ENCODE peak calls at places on chromosomes 2 and 18, in six cellular contexts. One of them, this sample, is unnamed.

GRCh38 chr2:224284134-224284946 is 117.6 kb downstream of the FAM124B start:
- DNase-seq in CD8-positive, alpha-beta T cell: no peak
- DNase-seq in HAP-1: peak; percentile 31
- DNase-seq in body of pancreas: peak; percentile 15
- DNase-seq in activated CD8-positive, alpha-beta memory T cell treated with anti-CD3 and anti-CD28 coated beads for 1 hour: no peak
- DNase-seq in AG04449: no peak
- DNase-seq in this sample: peak; percentile 1

GRCh38 chr2:119106301-119106897 is 52.2 kb downstream of the C1QL2 start:
- DNase-seq in CD8-positive, alpha-beta T cell: no peak
- DNase-seq in HAP-1: peak; percentile 78
- DNase-seq in body of pancreas: peak; percentile 44
- DNase-seq in activated CD8-positive, alpha-beta memory T cell treated with anti-CD3 and anti-CD28 coated beads for 1 hour: peak; percentile 5
- DNase-seq in AG04449: peak; percentile 5
- DNase-seq in this sample: no peak

GRCh38 chr18:32881009-32881408 is 108.2 kb upstream of the KLHL14 start:
- DNase-seq in CD8-positive, alpha-beta T cell: no peak
- DNase-seq in HAP-1: no peak
- DNase-seq in body of pancreas: no peak
- DNase-seq in activated CD8-positive, alpha-beta memory T cell treated with anti-CD3 and anti-CD28 coated beads for 1 hour: no peak
- DNase-seq in AG04449: no peak
- DNase-seq in this sample: no peak

GRCh38 chr18:70385474-70385873 is 96.6 kb downstream of the SOCS6 start:
- DNase-seq in CD8-positive, alpha-beta T cell: no peak
- DNase-seq in HAP-1: no peak
- DNase-seq in body of pancreas: no peak
- DNase-seq in activated CD8-positive, alpha-beta memory T cell treated with anti-CD3 and anti-CD28 coated beads for 1 hour: no peak
- DNase-seq in AG04449: no peak
- DNase-seq in this sample: no peak

GRCh38 chr2:29700560-29700959 is 220.8 kb downstream of the ALK start:
- DNase-seq in CD8-positive, alpha-beta T cell: no peak
- DNase-seq in HAP-1: no peak
- DNase-seq in body of pancreas: no peak
- DNase-seq in activated CD8-positive, alpha-beta memory T cell treated with anti-CD3 and anti-CD28 coated beads for 1 hour: no peak
- DNase-seq in AG04449: peak; percentile 7
- DNase-seq in this sample: no peak

GRCh38 chr2:165646321-165646801 is 147.7 kb downstream of the GALNT3 start:
- DNase-seq in CD8-positive, alpha-beta T cell: no peak
- DNase-seq in HAP-1: no peak
- DNase-seq in body of pancreas: no peak
- DNase-seq in activated CD8-positive, alpha-beta memory T cell treated with anti-CD3 and anti-CD28 coated beads for 1 hour: no peak
- DNase-seq in AG04449: no peak
- DNase-seq in this sample: peak; percentile 17

GRCh38 chr2:106843910-106844250 is 42.1 kb downstream of the ST6GAL2 start:
- DNase-seq in CD8-positive, alpha-beta T cell: no peak
- DNase-seq in HAP-1: no peak
- DNase-seq in body of pancreas: no peak
- DNase-seq in activated CD8-positive, alpha-beta memory T cell treated with anti-CD3 and anti-CD28 coated beads for 1 hour: no peak
- DNase-seq in AG04449: no peak
- DNase-seq in this sample: no peak

GRCh38 chr18:56658261-56658660 is 7.1 kb downstream of the WDR7 start:
- DNase-seq in CD8-positive, alpha-beta T cell: no peak
- DNase-seq in HAP-1: no peak
- DNase-seq in body of pancreas: no peak
- DNase-seq in activated CD8-positive, alpha-beta memory T cell treated with anti-CD3 and anti-CD28 coated beads for 1 hour: no peak
- DNase-seq in AG04449: no peak
- DNase-seq in this sample: no peak

GRCh38 chr2:85326946-85327756 is 638 bp downstream of the TGOLN2 start:
- DNase-seq in CD8-positive, alpha-beta T cell: peak; percentile 82
- DNase-seq in HAP-1: peak; percentile 51
- DNase-seq in body of pancreas: peak; percentile 43
- DNase-seq in activated CD8-positive, alpha-beta memory T cell treated with anti-CD3 and anti-CD28 coated beads for 1 hour: peak; percentile 33
- DNase-seq in AG04449: no peak
- DNase-seq in this sample: no peak

GRCh38 chr2:86021396-86022378 is 84.0 kb downstream of the POLR1A start:
- DNase-seq in CD8-positive, alpha-beta T cell: no peak
- DNase-seq in HAP-1: no peak
- DNase-seq in body of pancreas: no peak
- DNase-seq in activated CD8-positive, alpha-beta memory T cell treated with anti-CD3 and anti-CD28 coated beads for 1 hour: no peak
- DNase-seq in AG04449: no peak
- DNase-seq in this sample: no peak

GRCh38 chr2:241676665-241677064 is 9.9 kb downstream of the DTYMK start:
- DNase-seq in CD8-positive, alpha-beta T cell: no peak
- DNase-seq in HAP-1: no peak
- DNase-seq in body of pancreas: no peak
- DNase-seq in activated CD8-positive, alpha-beta memory T cell treated with anti-CD3 and anti-CD28 coated beads for 1 hour: no peak
- DNase-seq in AG04449: no peak
- DNase-seq in this sample: no peak

GRCh38 chr2:24926602-24927252 is 6.7 kb upstream of the ADCY3 start:
- DNase-seq in CD8-positive, alpha-beta T cell: no peak
- DNase-seq in HAP-1: no peak
- DNase-seq in body of pancreas: no peak
- DNase-seq in activated CD8-positive, alpha-beta memory T cell treated with anti-CD3 and anti-CD28 coated beads for 1 hour: no peak
- DNase-seq in AG04449: no peak
- DNase-seq in this sample: no peak

GRCh38 chr2:152335851-152336102 is 803 bp downstream of the FMNL2 start:
- DNase-seq in CD8-positive, alpha-beta T cell: no peak
- DNase-seq in HAP-1: peak; percentile 60
- DNase-seq in body of pancreas: no peak
- DNase-seq in activated CD8-positive, alpha-beta memory T cell treated with anti-CD3 and anti-CD28 coated beads for 1 hour: no peak
- DNase-seq in AG04449: no peak
- DNase-seq in this sample: no peak

GRCh38 chr2:122031544-122032263 is 276.3 kb downstream of the TSN start:
- DNase-seq in CD8-positive, alpha-beta T cell: no peak
- DNase-seq in HAP-1: peak; percentile 32
- DNase-seq in body of pancreas: no peak
- DNase-seq in activated CD8-positive, alpha-beta memory T cell treated with anti-CD3 and anti-CD28 coated beads for 1 hour: no peak
- DNase-seq in AG04449: no peak
- DNase-seq in this sample: no peak

GRCh38 chr2:177467646-177468045 is 75.1 kb downstream of the AGPS start:
- DNase-seq in CD8-positive, alpha-beta T cell: no peak
- DNase-seq in HAP-1: no peak
- DNase-seq in body of pancreas: no peak
- DNase-seq in activated CD8-positive, alpha-beta memory T cell treated with anti-CD3 and anti-CD28 coated beads for 1 hour: no peak
- DNase-seq in AG04449: no peak
- DNase-seq in this sample: no peak

GRCh38 chr2:17327649-17328048 is 190.6 kb downstream of the RAD51AP2 start:
- DNase-seq in CD8-positive, alpha-beta T cell: no peak
- DNase-seq in HAP-1: no peak
- DNase-seq in body of pancreas: no peak
- DNase-seq in activated CD8-positive, alpha-beta memory T cell treated with anti-CD3 and anti-CD28 coated beads for 1 hour: no peak
- DNase-seq in AG04449: no peak
- DNase-seq in this sample: no peak

GRCh38 chr2:134539946-134540345 is 178.9 kb downstream of the TMEM163 start:
- DNase-seq in CD8-positive, alpha-beta T cell: no peak
- DNase-seq in HAP-1: no peak
- DNase-seq in body of pancreas: no peak
- DNase-seq in activated CD8-positive, alpha-beta memory T cell treated with anti-CD3 and anti-CD28 coated beads for 1 hour: no peak
- DNase-seq in AG04449: no peak
- DNase-seq in this sample: no peak

GRCh38 chr2:113117594-113118262 is 9.7 kb upstream of the IL1RN start:
- DNase-seq in CD8-positive, alpha-beta T cell: no peak
- DNase-seq in HAP-1: no peak
- DNase-seq in body of pancreas: peak; percentile 26
- DNase-seq in activated CD8-positive, alpha-beta memory T cell treated with anti-CD3 and anti-CD28 coated beads for 1 hour: no peak
- DNase-seq in AG04449: peak; percentile 42
- DNase-seq in this sample: no peak

GRCh38 chr2:197195591-197195990 is 115.0 kb downstream of the ANKRD44 start:
- DNase-seq in CD8-positive, alpha-beta T cell: no peak
- DNase-seq in HAP-1: no peak
- DNase-seq in body of pancreas: no peak
- DNase-seq in activated CD8-positive, alpha-beta memory T cell treated with anti-CD3 and anti-CD28 coated beads for 1 hour: no peak
- DNase-seq in AG04449: no peak
- DNase-seq in this sample: no peak

GRCh38 chr18:48342125-48342524 is 67.1 kb downstream of the ZBTB7C start:
- DNase-seq in CD8-positive, alpha-beta T cell: no peak
- DNase-seq in HAP-1: no peak
- DNase-seq in body of pancreas: no peak
- DNase-seq in activated CD8-positive, alpha-beta memory T cell treated with anti-CD3 and anti-CD28 coated beads for 1 hour: no peak
- DNase-seq in AG04449: no peak
- DNase-seq in this sample: no peak

GRCh38 chr2:165898381-165898780 is 55.2 kb downstream of the TTC21B start:
- DNase-seq in CD8-positive, alpha-beta T cell: no peak
- DNase-seq in HAP-1: peak; percentile 18
- DNase-seq in body of pancreas: no peak
- DNase-seq in activated CD8-positive, alpha-beta memory T cell treated with anti-CD3 and anti-CD28 coated beads for 1 hour: no peak
- DNase-seq in AG04449: no peak
- DNase-seq in this sample: no peak

GRCh38 chr18:61973273-61974115 is 80.7 kb upstream of the RNF152 start:
- DNase-seq in CD8-positive, alpha-beta T cell: no peak
- DNase-seq in HAP-1: no peak
- DNase-seq in body of pancreas: no peak
- DNase-seq in activated CD8-positive, alpha-beta memory T cell treated with anti-CD3 and anti-CD28 coated beads for 1 hour: no peak
- DNase-seq in AG04449: no peak
- DNase-seq in this sample: no peak

GRCh38 chr2:223789423-223789822 is 48.0 kb downstream of the AP1S3 start:
- DNase-seq in CD8-positive, alpha-beta T cell: no peak
- DNase-seq in HAP-1: no peak
- DNase-seq in body of pancreas: no peak
- DNase-seq in activated CD8-positive, alpha-beta memory T cell treated with anti-CD3 and anti-CD28 coated beads for 1 hour: no peak
- DNase-seq in AG04449: no peak
- DNase-seq in this sample: no peak

GRCh38 chr2:196160101-196160500 is 11.3 kb downstream of the STK17B start:
- DNase-seq in CD8-positive, alpha-beta T cell: peak; percentile 74
- DNase-seq in HAP-1: peak; percentile 33
- DNase-seq in body of pancreas: no peak
- DNase-seq in activated CD8-positive, alpha-beta memory T cell treated with anti-CD3 and anti-CD28 coated beads for 1 hour: no peak
- DNase-seq in AG04449: peak; percentile 75
- DNase-seq in this sample: peak; percentile 59

GRCh38 chr18:5461056-5461455 is 82.7 kb downstream of the EPB41L3 start:
- DNase-seq in CD8-positive, alpha-beta T cell: no peak
- DNase-seq in HAP-1: peak; percentile 15
- DNase-seq in body of pancreas: no peak
- DNase-seq in activated CD8-positive, alpha-beta memory T cell treated with anti-CD3 and anti-CD28 coated beads for 1 hour: no peak
- DNase-seq in AG04449: no peak
- DNase-seq in this sample: no peak

GRCh38 chr2:182283512-182283911 is 143.3 kb downstream of the PDE1A start:
- DNase-seq in CD8-positive, alpha-beta T cell: no peak
- DNase-seq in HAP-1: no peak
- DNase-seq in body of pancreas: no peak
- DNase-seq in activated CD8-positive, alpha-beta memory T cell treated with anti-CD3 and anti-CD28 coated beads for 1 hour: no peak
- DNase-seq in AG04449: no peak
- DNase-seq in this sample: no peak

GRCh38 chr2:54271843-54272600 is 16.0 kb upstream of the TSPYL6 start:
- DNase-seq in CD8-positive, alpha-beta T cell: no peak
- DNase-seq in HAP-1: no peak
- DNase-seq in body of pancreas: no peak
- DNase-seq in activated CD8-positive, alpha-beta memory T cell treated with anti-CD3 and anti-CD28 coated beads for 1 hour: no peak
- DNase-seq in AG04449: no peak
- DNase-seq in this sample: no peak

GRCh38 chr2:6993230-6993640 is 76.0 kb downstream of the RNF144A start:
- DNase-seq in CD8-positive, alpha-beta T cell: no peak
- DNase-seq in HAP-1: peak; percentile 14
- DNase-seq in body of pancreas: no peak
- DNase-seq in activated CD8-positive, alpha-beta memory T cell treated with anti-CD3 and anti-CD28 coated beads for 1 hour: no peak
- DNase-seq in AG04449: no peak
- DNase-seq in this sample: no peak

GRCh38 chr2:44707945-44708645 is 233.4 kb upstream of the SIX3 start:
- DNase-seq in CD8-positive, alpha-beta T cell: no peak
- DNase-seq in HAP-1: peak; percentile 35
- DNase-seq in body of pancreas: no peak
- DNase-seq in activated CD8-positive, alpha-beta memory T cell treated with anti-CD3 and anti-CD28 coated beads for 1 hour: no peak
- DNase-seq in AG04449: no peak
- DNase-seq in this sample: no peak